ENCODE peak calls at places on chromosomes 16 and 17, in six cellular contexts. V, N, E, G, T and L are unnamed samples.

GRCh38 chr16:79589495-79590134 is 10.9 kb downstream of the MAF start:
- DNase-seq in T (no peak), E (no peak), G (no peak), V (no peak), N (no peak), L (no peak)

GRCh38 chr17:51764387-51764971 is 394.0 kb downstream of the CA10 start:
- DNase-seq in N (peak; percentile 3), T (peak; percentile 70), E (peak; percentile 50), G (no peak), V (peak; percentile 78), L (peak; percentile 57)

GRCh38 chr16:73888840-73889577 is 407.6 kb upstream of the PSMD7 start:
- DNase-seq in V (peak; percentile 32), E (no peak), N (no peak), G (no peak), T (no peak), L (no peak)

GRCh38 chr16:23729503-23730424 is 16.7 kb upstream of the ERN2 start:
- DNase-seq in V (no peak), T (no peak), N (no peak), G (no peak), E (peak; percentile 85), L (no peak)

GRCh38 chr17:77734371-77735050 is 224.0 kb upstream of the TNRC6C start:
- DNase-seq in V (peak; percentile 83), T (no peak), N (no peak), G (peak; percentile 85), E (peak; percentile 67), L (peak; percentile 8)

GRCh38 chr16:53052519-53053501 is at the start of gene CHD9NB:
- DNase-seq in T (no peak), G (no peak), E (peak; percentile 70), N (no peak), V (no peak), L (no peak)

GRCh38 chr17:49390548-49391324 is 23.9 kb downstream of the PHB1 start:
- DNase-seq in E (peak; percentile 48), N (no peak), G (peak; percentile 70), V (no peak), T (peak; percentile 42), L (no peak)

GRCh38 chr16:64982581-64982980 is 139.3 kb downstream of the CDH11 start:
- DNase-seq in G (no peak), N (no peak), V (no peak), E (no peak), T (no peak), L (no peak)

GRCh38 chr17:41588126-41588810 is 1.6 kb upstream of the KRT14 start:
- DNase-seq in V (no peak), E (no peak), N (no peak), T (no peak), G (peak; percentile 30), L (no peak)

GRCh38 chr16:29745126-29745852 is 501 bp downstream of the C16orf54 start:
- DNase-seq in E (no peak), V (no peak), G (peak; percentile 68), T (peak; percentile 75), N (peak; percentile 71), L (no peak)

GRCh38 chr17:61335105-61335844 is 64.4 kb upstream of the TBX2 start:
- DNase-seq in T (no peak), V (no peak), G (no peak), E (no peak), N (no peak), L (no peak)

GRCh38 chr16:19781196-19781595 is 63.1 kb downstream of the IQCK start:
- DNase-seq in V (no peak), N (no peak), E (no peak), G (no peak), T (no peak), L (no peak)

GRCh38 chr17:44327715-44328449 is 3.3 kb upstream of the SLC25A39 start:
- DNase-seq in G (no peak), V (no peak), T (no peak), N (no peak), E (no peak), L (no peak)

GRCh38 chr16:35906440-35906839 is 2447.0 kb downstream of the TP53TG3F start:
- DNase-seq in G (no peak), T (no peak), E (no peak), V (no peak), N (no peak), L (no peak)

GRCh38 chr16:19419691-19420060 is 2.0 kb downstream of the TMC5 start:
- DNase-seq in G (no peak), E (no peak), V (no peak), N (no peak), T (no peak), L (no peak)

GRCh38 chr16:16139061-16139460 is 84.2 kb downstream of the ABCC6 start:
- DNase-seq in N (no peak), G (no peak), T (no peak), V (no peak), E (no peak), L (no peak)

GRCh38 chr16:89072216-89073130 is 21.2 kb upstream of the ACSF3 start:
- DNase-seq in G (no peak), T (no peak), N (no peak), E (no peak), V (peak; percentile 55), L (no peak)

GRCh38 chr17:67374329-67375053 is 2.6 kb upstream of the PITPNC1 start:
- DNase-seq in V (peak; percentile 90), G (peak; percentile 93), N (peak; percentile 79), T (peak; percentile 90), E (peak; percentile 94), L (peak; percentile 95)

GRCh38 chr16:65057184-65057583 is 64.7 kb downstream of the CDH11 start:
- DNase-seq in N (no peak), E (no peak), T (no peak), G (no peak), V (no peak), L (no peak)

GRCh38 chr17:69236464-69236863 is 7.8 kb upstream of the ABCA10 start:
- DNase-seq in T (no peak), E (no peak), V (no peak), G (no peak), N (no peak), L (no peak)

GRCh38 chr17:41516828-41517283 is 1.8 kb downstream of the KRT15 start:
- DNase-seq in E (no peak), V (no peak), G (peak; percentile 75), N (no peak), T (no peak), L (no peak)

GRCh38 chr16:50368410-50369132 is at the start of gene BRD7:
- DNase-seq in E (peak; percentile 60), N (peak; percentile 65), V (peak; percentile 86), T (peak; percentile 68), G (peak; percentile 85), L (peak; percentile 77)

GRCh38 chr16:27945233-27945975 is 118.1 kb downstream of the GSG1L start:
- DNase-seq in E (no peak), V (no peak), N (no peak), G (peak; percentile 41), T (no peak), L (no peak)

GRCh38 chr16:88200896-88201185 is 181.9 kb upstream of the ZNF469 start:
- DNase-seq in V (no peak), G (peak; percentile 47), T (no peak), E (no peak), N (no peak), L (no peak)

GRCh38 chr17:46144246-46144645 is 49.0 kb downstream of the KANSL1 start:
- DNase-seq in G (no peak), V (no peak), N (no peak), T (no peak), E (no peak), L (no peak)
- H3K4me1 ChIP-seq in G (peaks cover 68% of the 10 kb centered on the region), V (peaks cover 32% of the 10 kb centered on the region), N (peaks cover 94% of the 10 kb centered on the region), T (peaks cover 89% of the 10 kb centered on the region), E (peaks cover 24% of the 10 kb centered on the region), L (peaks cover 8% of the 10 kb centered on the region)

GRCh38 chr17:80779336-80779735 is 212.3 kb upstream of the CHMP6 start:
- DNase-seq in E (no peak), N (no peak), G (no peak), V (no peak), T (no peak), L (no peak)
- H3K4me1 ChIP-seq in E (peaks cover 9% of the 10 kb centered on the region), N (peaks cover 61% of the 10 kb centered on the region), G (peaks cover 38% of the 10 kb centered on the region), V (peaks cover 17% of the 10 kb centered on the region), T (peaks cover 38% of the 10 kb centered on the region), L (no peaks in the 10 kb centered on the region)

GRCh38 chr16:31183432-31184428 is 3.8 kb downstream of the FUS start:
- DNase-seq in G (no peak), N (no peak), E (no peak), T (no peak), V (no peak), L (peak; percentile 26)
- H3K4me1 ChIP-seq in G (peaks cover 25% of the 10 kb centered on the region), N (peaks cover 73% of the 10 kb centered on the region), E (peaks cover 26% of the 10 kb centered on the region), T (peaks cover 60% of the 10 kb centered on the region), V (peaks cover 16% of the 10 kb centered on the region), L (peaks cover 11% of the 10 kb centered on the region)

GRCh38 chr16:57123216-57123968 is 31.0 kb downstream of the CPNE2 start:
- DNase-seq in E (no peak), V (no peak), T (no peak), N (no peak), G (no peak), L (no peak)
- H3K4me1 ChIP-seq in E (no peaks in the 10 kb centered on the region), V (no peaks in the 10 kb centered on the region), T (peaks cover 33% of the 10 kb centered on the region), N (peaks cover 53% of the 10 kb centered on the region), G (no peaks in the 10 kb centered on the region), L (no peaks in the 10 kb centered on the region)